ENCODE peak calls at places on chromosomes 2 and 18, in eight cellular contexts. K is OCI-LY7, W is lung, R is tibial artery, V is GM23338, G is AG10803, Y is lower lobe of right lung, L is GM12878. N is an unnamed sample.

GRCh38 chr18:61466736-61467135 is 133.5 kb downstream of the CDH20 start:
- DNase-seq in K (no peak), W (no peak), R (no peak), V (peak), G (no peak), Y (no peak), L (no peak), N (no peak)

GRCh38 chr2:177896587-177896986 is 176.0 kb downstream of the PDE11A start:
- DNase-seq in K (no peak), W (no peak), R (no peak), V (no peak), G (no peak), Y (no peak), L (no peak), N (no peak)

GRCh38 chr18:36308711-36309435 is 11.4 kb downstream of the FHOD3 start:
- DNase-seq in K (no peak), W (no peak), R (no peak), V (no peak), G (no peak), Y (no peak), L (no peak), N (no peak)

GRCh38 chr2:212953170-212953920 is 198.1 kb downstream of the IKZF2 start:
- DNase-seq in K (no peak), W (no peak), R (no peak), V (no peak), G (no peak), Y (no peak), L (peak), N (peak)

GRCh38 chr2:72914226-72915075 is 2.9 kb upstream of the EMX1 start:
- DNase-seq in K (no peak), W (no peak), R (peak), V (peak), G (no peak), Y (no peak), L (no peak), N (no peak)

GRCh38 chr2:10901565-10901964 is 10.2 kb upstream of the KCNF1 start:
- DNase-seq in K (no peak), W (no peak), R (peak), V (no peak), G (no peak), Y (no peak), L (no peak), N (no peak)

GRCh38 chr18:6775237-6775636 is 45.7 kb downstream of the ARHGAP28 start:
- DNase-seq in K (no peak), W (no peak), R (no peak), V (no peak), G (no peak), Y (no peak), L (no peak), N (no peak)

GRCh38 chr18:35508746-35509338 is 11.1 kb upstream of the INO80C start:
- DNase-seq in K (no peak), W (peak), R (no peak), V (no peak), G (no peak), Y (no peak), L (no peak), N (no peak)

GRCh38 chr2:237113026-237113810 is 27.5 kb downstream of the COPS8 start:
- DNase-seq in K (no peak), W (no peak), R (no peak), V (no peak), G (no peak), Y (no peak), L (no peak), N (no peak)

DNA sequence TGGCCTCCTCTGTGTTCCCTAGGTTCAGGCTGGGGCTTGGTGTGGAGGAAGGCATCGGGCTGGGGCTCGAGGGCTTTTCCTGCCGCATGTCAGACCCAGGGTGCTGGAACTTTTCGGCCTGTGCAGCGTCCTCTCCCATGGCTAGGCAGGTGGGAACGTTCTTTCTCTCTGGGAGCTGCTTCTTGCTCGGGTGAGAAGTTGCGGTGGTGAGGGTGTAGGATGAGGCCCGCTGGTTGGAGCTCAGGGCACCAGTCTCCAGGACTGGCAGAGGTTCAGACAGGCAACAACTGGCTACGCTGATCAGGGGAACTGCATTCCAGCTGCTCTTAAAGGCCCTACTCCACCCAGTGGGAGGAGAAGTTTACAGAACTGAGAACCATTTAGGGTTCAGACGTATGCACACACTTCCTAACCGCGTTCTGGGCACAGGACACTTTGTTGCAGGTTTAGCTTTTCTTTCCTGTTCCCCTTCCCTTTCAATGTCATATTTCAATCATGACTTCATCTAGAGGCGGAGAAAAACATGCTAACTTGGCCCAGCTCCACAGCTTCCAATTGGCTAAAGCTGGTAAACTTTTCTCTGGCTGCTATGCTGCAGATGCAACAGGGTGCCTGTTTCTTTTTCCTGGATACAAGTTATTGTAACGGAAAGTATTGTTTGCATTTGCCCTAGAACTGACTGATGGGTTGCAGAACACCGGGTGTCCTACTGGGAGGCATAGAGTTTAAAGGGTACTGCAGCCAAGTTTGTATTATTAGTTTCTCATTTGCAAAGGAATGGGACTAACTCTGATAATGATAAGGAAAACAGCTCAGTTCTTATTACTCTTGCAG is at the start of gene CAVIN2:
- DNase-seq in K (no peak), W (peak), R (peak), V (no peak), G (peak), Y (peak), L (peak), N (no peak)
- TF ChIP-seq CTCF in K (no peak), W (no peak), R (no peak), V (no peak), G (peak), Y (no peak), L (no peak), N (no peak)

DNA sequence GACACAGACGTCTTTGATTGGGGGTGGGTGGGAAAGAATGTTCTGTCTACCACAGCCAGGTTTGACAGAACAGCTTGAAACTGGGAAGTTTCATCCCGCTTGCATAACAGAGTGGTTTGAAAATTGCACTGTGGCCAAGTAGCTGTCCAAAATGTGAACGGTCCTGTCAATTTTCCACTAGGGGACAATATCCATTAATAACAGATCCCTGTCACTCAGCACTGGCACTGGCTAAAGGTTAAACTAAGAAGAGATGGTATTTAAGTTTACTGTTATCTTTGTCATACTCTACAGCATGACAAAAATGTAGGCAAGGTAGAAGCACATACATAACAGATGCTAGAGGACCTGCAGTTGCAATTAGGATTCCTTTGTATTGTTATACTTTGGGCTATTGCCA is 55.6 kb upstream of the ACMSD start:
- DNase-seq in K (peak), W (peak), R (no peak), V (no peak), G (peak), Y (no peak), L (no peak), N (peak)
- TF ChIP-seq CTCF in K (peak), W (peak), R (no peak), V (no peak), G (no peak), Y (peak), L (no peak), N (peak)

DNA sequence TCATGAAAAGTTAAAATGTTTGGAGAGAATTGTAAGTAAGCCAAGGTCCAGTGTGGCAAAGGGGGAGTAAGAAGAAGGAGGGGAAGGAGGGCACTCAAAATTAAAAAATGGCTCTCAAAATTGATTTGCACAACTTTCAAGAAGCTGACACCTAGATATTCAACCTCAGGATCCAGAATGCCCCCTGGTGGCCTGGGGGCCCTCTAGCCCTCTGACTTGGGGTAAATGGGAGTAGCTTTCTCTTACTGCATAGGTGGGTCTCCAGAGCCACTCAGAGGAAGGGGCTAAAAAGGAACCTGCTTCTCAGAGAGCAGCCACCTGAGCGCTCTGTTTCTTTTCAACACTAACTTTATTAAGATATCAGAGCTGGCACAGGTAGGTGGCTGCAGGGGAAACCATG is 968.5 kb downstream of the BCL11A start:
- DNase-seq in K (peak), W (no peak), R (no peak), V (peak), G (no peak), Y (no peak), L (no peak), N (peak)
- TF ChIP-seq CTCF in K (peak), W (no peak), R (no peak), V (peak), G (no peak), Y (no peak), L (peak), N (no peak)

GRCh38 chr2:84882415-84882738 is 1.5 kb upstream of the TRABD2A start:
- DNase-seq in K (no peak), W (no peak), R (no peak), V (no peak), G (no peak), Y (no peak), L (no peak), N (no peak)
- TF ChIP-seq CTCF in K (peak), W (no peak), R (no peak), V (no peak), G (no peak), Y (no peak), L (no peak), N (no peak)

DNA sequence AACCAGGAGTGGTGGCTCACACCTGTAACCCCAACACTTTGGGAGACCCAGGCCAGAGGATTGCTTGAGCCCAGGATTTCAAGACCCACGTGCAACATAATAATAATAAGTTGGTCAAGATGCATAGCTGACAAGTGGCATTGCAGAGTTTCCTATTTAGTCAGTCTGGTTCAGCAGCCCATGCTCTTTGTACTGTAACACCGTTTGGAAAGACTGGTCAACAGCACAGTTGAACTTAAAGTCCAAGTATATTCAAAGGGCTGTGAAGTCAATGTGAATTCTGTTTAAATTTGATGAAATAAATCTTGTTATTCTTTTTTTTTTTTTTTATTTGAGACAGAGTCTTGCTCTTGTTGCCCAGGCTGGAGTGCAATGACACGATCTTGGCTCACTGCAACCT is 1.5 kb upstream of the TRMT61B start:
- DNase-seq in K (no peak), W (no peak), R (no peak), V (no peak), G (no peak), Y (no peak), L (no peak), N (no peak)
- TF ChIP-seq CTCF in K (no peak), W (no peak), R (no peak), V (no peak), G (no peak), Y (no peak), L (no peak), N (no peak)

DNA sequence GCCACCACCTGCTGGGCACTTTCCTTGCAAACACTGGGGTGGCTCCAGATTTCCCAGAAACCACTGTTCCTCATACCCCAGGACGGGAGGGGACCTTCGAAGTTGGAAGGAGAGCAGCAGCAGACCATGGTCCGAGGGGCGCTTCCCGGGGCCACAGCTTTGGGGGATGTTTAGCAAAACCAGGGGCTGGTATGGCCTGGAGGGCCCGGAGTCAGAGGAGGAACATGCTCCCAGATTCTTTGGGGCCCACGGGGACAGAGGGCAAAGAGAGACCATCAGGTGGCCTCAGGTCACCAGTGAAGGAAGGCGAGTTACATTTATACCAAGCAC is 25.3 kb downstream of the HS6ST1 start:
- DNase-seq in K (no peak), W (no peak), R (no peak), V (no peak), G (no peak), Y (no peak), L (no peak), N (no peak)
- TF ChIP-seq CTCF in K (no peak), W (no peak), R (no peak), V (no peak), G (no peak), Y (no peak), L (no peak), N (no peak)